ENCODE peak calls at places on chromosome 4, in nine cellular contexts. One of them, this sample, is unnamed.
A peak's percentile ranks its signal among the peaks of the same experiment; 100 is the strongest.

GRCh38 chr4:8912089-8912455 is 40.4 kb upstream of the HMX1 start:
- DNase-seq in GM23248: no peak
- DNase-seq in adipocyte: no peak
- DNase-seq in K562: no peak
- DNase-seq in DMS53: no peak
- DNase-seq in endothelial cell: no peak
- DNase-seq in foreskin fibroblast: no peak
- DNase-seq in SHP77 treated with DMSO at 0.1 percent for 48 hours: no peak
- DNase-seq in NCI-H82: no peak
- DNase-seq in this sample: no peak

GRCh38 chr4:76644831-76645485 is 209.9 kb downstream of the SHROOM3 start:
- DNase-seq in DMS53: peak; percentile 66
- DNase-seq in adipocyte: no peak
- DNase-seq in endothelial cell: no peak
- DNase-seq in NCI-H82: no peak
- DNase-seq in GM23248: no peak
- DNase-seq in SHP77 treated with DMSO at 0.1 percent for 48 hours: no peak
- DNase-seq in K562: no peak
- DNase-seq in foreskin fibroblast: no peak
- DNase-seq in this sample: no peak

GRCh38 chr4:168822481-168822880 is 187.6 kb downstream of the CBR4 start:
- DNase-seq in DMS53: no peak
- DNase-seq in endothelial cell: no peak
- DNase-seq in adipocyte: no peak
- DNase-seq in K562: no peak
- DNase-seq in SHP77 treated with DMSO at 0.1 percent for 48 hours: no peak
- DNase-seq in foreskin fibroblast: no peak
- DNase-seq in GM23248: no peak
- DNase-seq in NCI-H82: no peak
- DNase-seq in this sample: no peak

GRCh38 chr4:186200436-186201409 is 9.4 kb downstream of the CYP4V2 start:
- DNase-seq in adipocyte: no peak
- DNase-seq in K562: no peak
- DNase-seq in SHP77 treated with DMSO at 0.1 percent for 48 hours: no peak
- DNase-seq in DMS53: no peak
- DNase-seq in foreskin fibroblast: no peak
- DNase-seq in GM23248: no peak
- DNase-seq in endothelial cell: no peak
- DNase-seq in NCI-H82: no peak
- DNase-seq in this sample: no peak

GRCh38 chr4:1488357-1488756 is 82.1 kb upstream of the NKX1-1 start:
- DNase-seq in SHP77 treated with DMSO at 0.1 percent for 48 hours: no peak
- DNase-seq in GM23248: no peak
- DNase-seq in adipocyte: no peak
- DNase-seq in K562: no peak
- DNase-seq in NCI-H82: no peak
- DNase-seq in foreskin fibroblast: no peak
- DNase-seq in DMS53: no peak
- DNase-seq in endothelial cell: no peak
- DNase-seq in this sample: no peak

GRCh38 chr4:132332932-132333722 is 816.0 kb upstream of the PCDH10 start:
- DNase-seq in K562: peak; percentile 6
- DNase-seq in NCI-H82: peak; percentile 36
- DNase-seq in DMS53: peak; percentile 57
- DNase-seq in adipocyte: peak; percentile 13
- DNase-seq in SHP77 treated with DMSO at 0.1 percent for 48 hours: no peak
- DNase-seq in GM23248: no peak
- DNase-seq in endothelial cell: no peak
- DNase-seq in foreskin fibroblast: peak; percentile 19
- DNase-seq in this sample: no peak

GRCh38 chr4:83011779-83012630 is 1.4 kb upstream of the LIN54 start:
- DNase-seq in SHP77 treated with DMSO at 0.1 percent for 48 hours: no peak
- DNase-seq in foreskin fibroblast: peak; percentile 42
- DNase-seq in adipocyte: peak; percentile 74
- DNase-seq in K562: peak; percentile 59
- DNase-seq in endothelial cell: peak; percentile 44
- DNase-seq in GM23248: peak; percentile 70
- DNase-seq in DMS53: peak; percentile 79
- DNase-seq in NCI-H82: peak; percentile 46
- DNase-seq in this sample: peak; percentile 44

GRCh38 chr4:4541040-4541631 is 712 bp downstream of the STX18 start:
- DNase-seq in endothelial cell: peak; percentile 15
- DNase-seq in K562: peak; percentile 57
- DNase-seq in foreskin fibroblast: peak; percentile 61
- DNase-seq in SHP77 treated with DMSO at 0.1 percent for 48 hours: no peak
- DNase-seq in GM23248: peak; percentile 83
- DNase-seq in NCI-H82: peak; percentile 30
- DNase-seq in adipocyte: peak; percentile 67
- DNase-seq in DMS53: peak; percentile 96
- DNase-seq in this sample: peak; percentile 31

GRCh38 chr4:121736735-121737351 is 28.1 kb downstream of the SMIM43 start:
- DNase-seq in GM23248: peak; percentile 77
- DNase-seq in foreskin fibroblast: peak; percentile 81
- DNase-seq in adipocyte: peak; percentile 90
- DNase-seq in DMS53: peak; percentile 64
- DNase-seq in K562: peak; percentile 68
- DNase-seq in SHP77 treated with DMSO at 0.1 percent for 48 hours: no peak
- DNase-seq in NCI-H82: peak; percentile 79
- DNase-seq in endothelial cell: peak; percentile 48
- DNase-seq in this sample: no peak

GRCh38 chr4:78058591-78059523 is 1.7 kb downstream of the FRAS1 start:
- DNase-seq in foreskin fibroblast: peak; percentile 81
- DNase-seq in endothelial cell: peak; percentile 66
- DNase-seq in NCI-H82: peak; percentile 90
- DNase-seq in SHP77 treated with DMSO at 0.1 percent for 48 hours: peak; percentile 50
- DNase-seq in adipocyte: peak; percentile 74
- DNase-seq in DMS53: peak; percentile 73
- DNase-seq in K562: no peak
- DNase-seq in GM23248: peak; percentile 68
- DNase-seq in this sample: no peak

GRCh38 chr4:183059797-183060196 is 39.3 kb upstream of the WWC2 start:
- DNase-seq in foreskin fibroblast: no peak
- DNase-seq in K562: no peak
- DNase-seq in GM23248: no peak
- DNase-seq in DMS53: no peak
- DNase-seq in SHP77 treated with DMSO at 0.1 percent for 48 hours: no peak
- DNase-seq in adipocyte: no peak
- DNase-seq in endothelial cell: no peak
- DNase-seq in NCI-H82: no peak
- DNase-seq in this sample: no peak

GRCh38 chr4:85005865-85006377 is 39.4 kb upstream of the WDFY3 start:
- DNase-seq in foreskin fibroblast: peak; percentile 94
- DNase-seq in endothelial cell: no peak
- DNase-seq in adipocyte: peak; percentile 57
- DNase-seq in SHP77 treated with DMSO at 0.1 percent for 48 hours: no peak
- DNase-seq in GM23248: peak; percentile 93
- DNase-seq in DMS53: peak; percentile 4
- DNase-seq in K562: no peak
- DNase-seq in NCI-H82: no peak
- DNase-seq in this sample: no peak

GRCh38 chr4:168811793-168812651 is 198.0 kb downstream of the CBR4 start:
- DNase-seq in NCI-H82: no peak
- DNase-seq in DMS53: no peak
- DNase-seq in GM23248: peak; percentile 79
- DNase-seq in foreskin fibroblast: peak; percentile 87
- DNase-seq in adipocyte: peak; percentile 75
- DNase-seq in K562: no peak
- DNase-seq in SHP77 treated with DMSO at 0.1 percent for 48 hours: no peak
- DNase-seq in endothelial cell: no peak
- DNase-seq in this sample: no peak

GRCh38 chr4:113613503-113613902 is 148.0 kb downstream of the CAMK2D start:
- DNase-seq in DMS53: no peak
- DNase-seq in NCI-H82: no peak
- DNase-seq in K562: no peak
- DNase-seq in endothelial cell: no peak
- DNase-seq in foreskin fibroblast: no peak
- DNase-seq in adipocyte: peak; percentile 52
- DNase-seq in GM23248: peak; percentile 33
- DNase-seq in SHP77 treated with DMSO at 0.1 percent for 48 hours: no peak
- DNase-seq in this sample: no peak

GRCh38 chr4:151091047-151091446 is 8.4 kb upstream of the RPS3A start:
- DNase-seq in SHP77 treated with DMSO at 0.1 percent for 48 hours: no peak
- DNase-seq in GM23248: no peak
- DNase-seq in endothelial cell: no peak
- DNase-seq in foreskin fibroblast: no peak
- DNase-seq in NCI-H82: no peak
- DNase-seq in adipocyte: no peak
- DNase-seq in K562: no peak
- DNase-seq in DMS53: no peak
- DNase-seq in this sample: no peak

GRCh38 chr4:124684301-124684700 is 28.2 kb downstream of the ANKRD50 start:
- DNase-seq in adipocyte: no peak
- DNase-seq in DMS53: no peak
- DNase-seq in GM23248: no peak
- DNase-seq in NCI-H82: no peak
- DNase-seq in SHP77 treated with DMSO at 0.1 percent for 48 hours: no peak
- DNase-seq in foreskin fibroblast: peak; percentile 11
- DNase-seq in K562: peak; percentile 5
- DNase-seq in endothelial cell: no peak
- DNase-seq in this sample: no peak

GRCh38 chr4:98166025-98166730 is 22.9 kb upstream of the STPG2 start:
- DNase-seq in DMS53: no peak
- DNase-seq in NCI-H82: no peak
- DNase-seq in GM23248: peak; percentile 51
- DNase-seq in SHP77 treated with DMSO at 0.1 percent for 48 hours: no peak
- DNase-seq in endothelial cell: no peak
- DNase-seq in K562: no peak
- DNase-seq in foreskin fibroblast: peak; percentile 15
- DNase-seq in adipocyte: peak; percentile 30
- DNase-seq in this sample: no peak

GRCh38 chr4:186074189-186074588 is 5.2 kb downstream of the TLR3 start:
- DNase-seq in foreskin fibroblast: no peak
- DNase-seq in SHP77 treated with DMSO at 0.1 percent for 48 hours: no peak
- DNase-seq in K562: no peak
- DNase-seq in endothelial cell: no peak
- DNase-seq in NCI-H82: no peak
- DNase-seq in GM23248: no peak
- DNase-seq in adipocyte: no peak
- DNase-seq in DMS53: peak; percentile 4
- DNase-seq in this sample: no peak

GRCh38 chr4:111689214-111689613 is 456.0 kb upstream of the FAM241A start:
- DNase-seq in foreskin fibroblast: peak; percentile 80
- DNase-seq in NCI-H82: no peak
- DNase-seq in endothelial cell: no peak
- DNase-seq in adipocyte: peak; percentile 89
- DNase-seq in DMS53: no peak
- DNase-seq in GM23248: peak; percentile 71
- DNase-seq in K562: no peak
- DNase-seq in SHP77 treated with DMSO at 0.1 percent for 48 hours: no peak
- DNase-seq in this sample: no peak

GRCh38 chr4:52956691-52957090 is 94.6 kb downstream of the RASL11B start:
- DNase-seq in SHP77 treated with DMSO at 0.1 percent for 48 hours: no peak
- DNase-seq in NCI-H82: no peak
- DNase-seq in foreskin fibroblast: peak; percentile 49
- DNase-seq in DMS53: peak; percentile 27
- DNase-seq in GM23248: peak; percentile 11
- DNase-seq in K562: no peak
- DNase-seq in endothelial cell: no peak
- DNase-seq in adipocyte: no peak
- DNase-seq in this sample: no peak

GRCh38 chr4:76782837-76783236 is 115.1 kb downstream of the SOWAHB start:
- DNase-seq in endothelial cell: no peak
- DNase-seq in GM23248: peak; percentile 84
- DNase-seq in NCI-H82: no peak
- DNase-seq in foreskin fibroblast: peak; percentile 82
- DNase-seq in adipocyte: peak; percentile 78
- DNase-seq in DMS53: no peak
- DNase-seq in K562: no peak
- DNase-seq in SHP77 treated with DMSO at 0.1 percent for 48 hours: no peak
- DNase-seq in this sample: no peak

GRCh38 chr4:142043509-142043908 is 407.1 kb downstream of the IL15 start:
- DNase-seq in SHP77 treated with DMSO at 0.1 percent for 48 hours: no peak
- DNase-seq in DMS53: no peak
- DNase-seq in GM23248: peak; percentile 72
- DNase-seq in adipocyte: peak; percentile 23
- DNase-seq in foreskin fibroblast: peak; percentile 65
- DNase-seq in K562: no peak
- DNase-seq in endothelial cell: no peak
- DNase-seq in NCI-H82: no peak
- DNase-seq in this sample: no peak

GRCh38 chr4:88804234-88804633 is 106.6 kb upstream of the NAP1L5 start:
- DNase-seq in K562: no peak
- DNase-seq in endothelial cell: no peak
- DNase-seq in DMS53: no peak
- DNase-seq in SHP77 treated with DMSO at 0.1 percent for 48 hours: no peak
- DNase-seq in foreskin fibroblast: no peak
- DNase-seq in GM23248: no peak
- DNase-seq in NCI-H82: no peak
- DNase-seq in adipocyte: no peak
- DNase-seq in this sample: no peak

GRCh38 chr4:1362521-1362920 is 15.5 kb downstream of the UVSSA start:
- DNase-seq in K562: no peak
- DNase-seq in GM23248: no peak
- DNase-seq in NCI-H82: no peak
- DNase-seq in adipocyte: no peak
- DNase-seq in SHP77 treated with DMSO at 0.1 percent for 48 hours: no peak
- DNase-seq in DMS53: no peak
- DNase-seq in endothelial cell: no peak
- DNase-seq in foreskin fibroblast: no peak
- DNase-seq in this sample: no peak

GRCh38 chr4:10841697-10842096 is 157.1 kb upstream of the CLNK start:
- DNase-seq in SHP77 treated with DMSO at 0.1 percent for 48 hours: no peak
- DNase-seq in GM23248: peak; percentile 0
- DNase-seq in DMS53: no peak
- DNase-seq in NCI-H82: no peak
- DNase-seq in adipocyte: no peak
- DNase-seq in K562: no peak
- DNase-seq in foreskin fibroblast: no peak
- DNase-seq in endothelial cell: no peak
- DNase-seq in this sample: no peak

GRCh38 chr4:108008721-108009120 is 19.0 kb downstream of the HADH start:
- DNase-seq in SHP77 treated with DMSO at 0.1 percent for 48 hours: no peak
- DNase-seq in endothelial cell: no peak
- DNase-seq in GM23248: peak; percentile 81
- DNase-seq in adipocyte: peak; percentile 51
- DNase-seq in NCI-H82: no peak
- DNase-seq in K562: no peak
- DNase-seq in foreskin fibroblast: peak; percentile 82
- DNase-seq in DMS53: no peak
- DNase-seq in this sample: no peak

This sample was measured in T-helper 2 cell treated with Interferon-gamma antibody and Interleukin-4, amounts not matched to agents 5 μg/mL and 100 μg/mL, for 36 hours.